ENCODE peak calls at places on chromosomes 16 and 17, in five cellular contexts. K is pancreas, Z is breast epithelium, I is stomach, N is body of pancreas. W is an unnamed sample. For H3K4me1 and H3K27me3, the result is how much of the 10 kb centered on the place peaks cover.

GRCh38 chr16:80029706-80030481 is 429.4 kb upstream of the MAF start:
- DNase-seq in K (no peak), Z (no peak), I (no peak), N (no peak), W (no peak)

GRCh38 chr17:67216544-67217320 is 28.3 kb downstream of the HELZ start:
- DNase-seq in K (no peak), Z (no peak), I (no peak), N (no peak), W (no peak)

GRCh38 chr17:21299981-21300600 is 15.6 kb downstream of the MAP2K3 start:
- DNase-seq in K (no peak), Z (no peak), I (no peak), N (no peak), W (no peak)

GRCh38 chr17:83050651-83051422 is 28.6 kb upstream of the METRNL start:
- DNase-seq in K (peak), Z (peak), I (no peak), N (peak), W (no peak)

GRCh38 chr16:8859913-8860881 is 8.6 kb downstream of the CARHSP1 start:
- DNase-seq in K (no peak), Z (no peak), I (peak), N (peak), W (no peak)

GRCh38 chr17:32794533-32795246 is 82.2 kb downstream of the MYO1D start:
- DNase-seq in K (no peak), Z (no peak), I (no peak), N (peak), W (no peak)

GRCh38 chr17:66564992-66565465 is 262.6 kb downstream of the PRKCA start:
- DNase-seq in K (no peak), Z (no peak), I (no peak), N (no peak), W (no peak)

GRCh38 chr17:37643829-37644228 is 583 bp upstream of the DDX52 start:
- DNase-seq in K (no peak), Z (no peak), I (peak), N (peak), W (peak)

GRCh38 chr17:4940625-4941021 is 555 bp downstream of the RNF167 start:
- DNase-seq in K (no peak), Z (no peak), I (no peak), N (no peak), W (no peak)

GRCh38 chr16:23678430-23679273 is at the start of gene PLK1:
- DNase-seq in K (peak), Z (peak), I (peak), N (peak), W (peak)

GRCh38 chr17:9109933-9110332 is 88.6 kb downstream of the NTN1 start:
- DNase-seq in K (no peak), Z (no peak), I (no peak), N (no peak), W (no peak)

GRCh38 chr17:61291457-61292311 is 108.0 kb upstream of the TBX2 start:
- DNase-seq in K (no peak), Z (no peak), I (no peak), N (no peak), W (no peak)

DNA sequence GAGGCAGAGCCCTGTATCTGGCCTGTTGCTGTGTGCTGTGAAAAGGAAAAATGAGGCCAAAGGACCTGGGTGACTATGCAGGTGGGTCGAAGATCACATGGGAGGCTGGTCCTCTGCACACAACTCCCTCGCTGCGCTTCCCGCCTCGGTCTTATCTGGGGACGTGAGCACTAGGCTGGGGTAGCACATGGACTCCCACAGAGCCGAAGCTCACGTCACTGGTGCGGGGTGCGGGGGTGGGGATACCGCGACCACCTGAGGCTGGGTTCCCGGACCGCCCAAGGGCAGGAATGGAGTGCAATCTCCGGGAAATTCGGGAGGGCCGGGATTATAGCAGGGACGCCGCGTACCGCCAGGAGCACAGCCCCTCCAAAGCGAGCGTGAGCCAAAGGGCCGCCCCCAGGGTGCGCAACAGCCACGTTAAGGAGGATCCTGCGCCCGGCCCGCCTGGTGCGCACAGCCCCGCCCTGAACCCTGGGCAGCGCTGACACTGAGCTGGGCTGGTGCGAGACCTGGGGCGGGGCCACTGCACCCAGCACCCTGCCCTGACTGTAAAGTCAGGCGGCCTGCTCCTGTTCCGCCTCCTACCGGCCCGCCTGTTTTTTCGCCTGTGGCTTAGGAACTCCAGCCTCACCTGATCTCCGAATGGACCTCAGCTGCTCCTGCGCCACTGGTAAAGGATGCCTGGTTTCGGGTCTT is 4.8 kb downstream of the MT1A start:
- DNase-seq in K (peak), Z (peak), I (peak), N (peak), W (peak)
- TF ChIP-seq CTCF in K (no peak), Z (peak), I (peak), N (peak), W (peak)

DNA sequence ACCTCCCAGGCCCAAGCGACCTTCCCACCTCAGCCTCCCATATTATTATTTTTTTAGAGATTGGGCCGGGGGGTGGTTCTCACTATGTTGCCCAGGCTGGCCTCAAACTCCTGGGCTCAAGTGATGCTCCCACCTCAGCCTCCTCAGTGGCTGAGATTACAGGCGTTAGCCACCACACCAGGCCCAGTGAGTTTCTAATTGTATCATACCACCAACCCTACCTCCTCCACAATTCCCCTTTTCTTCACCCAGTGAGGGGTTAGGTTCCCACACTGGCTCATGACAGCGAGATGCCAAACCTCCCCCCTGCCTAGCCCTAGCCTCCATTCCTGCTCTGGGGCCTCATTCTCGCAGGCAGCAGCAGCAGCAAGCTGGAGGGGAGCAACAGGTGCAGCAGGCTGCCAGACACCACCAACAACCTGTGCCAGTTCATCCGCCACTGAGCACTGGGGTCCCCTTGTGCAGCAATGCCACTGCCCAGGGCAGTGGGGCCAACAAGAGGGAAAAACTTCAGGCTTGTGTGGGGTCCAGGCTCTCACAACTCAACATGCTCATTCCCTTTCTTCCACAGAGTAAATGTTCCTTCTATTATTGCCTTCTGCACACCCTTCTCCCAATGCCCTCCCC is 9.1 kb downstream of the ATP6V0D1 start:
- DNase-seq in K (no peak), Z (no peak), I (no peak), N (no peak), W (no peak)
- H3K4me1 ChIP-seq in K (under half), Z (under half), I (under half), N (half or more), W (under half)

GRCh38 chr17:79413591-79413990 is 197.3 kb downstream of the RBFOX3 start:
- DNase-seq in K (peak), Z (peak), I (no peak), N (peak), W (no peak)

GRCh38 chr17:79414520-79415065 is 196.3 kb downstream of the RBFOX3 start:
- DNase-seq in K (no peak), Z (no peak), I (no peak), N (no peak), W (no peak)

GRCh38 chr17:79415365-79415764 is 195.5 kb downstream of the RBFOX3 start:
- DNase-seq in K (no peak), Z (no peak), I (no peak), N (no peak), W (no peak)

GRCh38 chr17:79415909-79416308 is 194.9 kb downstream of the RBFOX3 start:
- DNase-seq in K (no peak), Z (no peak), I (no peak), N (no peak), W (no peak)

GRCh38 chr17:79414063-79414462 is 196.8 kb downstream of the RBFOX3 start:
- DNase-seq in K (no peak), Z (no peak), I (no peak), N (no peak), W (no peak)
- H3K27me3 ChIP-seq in K (under half), Z (half or more), I (under half), N (under half), W (under half)

DNA sequence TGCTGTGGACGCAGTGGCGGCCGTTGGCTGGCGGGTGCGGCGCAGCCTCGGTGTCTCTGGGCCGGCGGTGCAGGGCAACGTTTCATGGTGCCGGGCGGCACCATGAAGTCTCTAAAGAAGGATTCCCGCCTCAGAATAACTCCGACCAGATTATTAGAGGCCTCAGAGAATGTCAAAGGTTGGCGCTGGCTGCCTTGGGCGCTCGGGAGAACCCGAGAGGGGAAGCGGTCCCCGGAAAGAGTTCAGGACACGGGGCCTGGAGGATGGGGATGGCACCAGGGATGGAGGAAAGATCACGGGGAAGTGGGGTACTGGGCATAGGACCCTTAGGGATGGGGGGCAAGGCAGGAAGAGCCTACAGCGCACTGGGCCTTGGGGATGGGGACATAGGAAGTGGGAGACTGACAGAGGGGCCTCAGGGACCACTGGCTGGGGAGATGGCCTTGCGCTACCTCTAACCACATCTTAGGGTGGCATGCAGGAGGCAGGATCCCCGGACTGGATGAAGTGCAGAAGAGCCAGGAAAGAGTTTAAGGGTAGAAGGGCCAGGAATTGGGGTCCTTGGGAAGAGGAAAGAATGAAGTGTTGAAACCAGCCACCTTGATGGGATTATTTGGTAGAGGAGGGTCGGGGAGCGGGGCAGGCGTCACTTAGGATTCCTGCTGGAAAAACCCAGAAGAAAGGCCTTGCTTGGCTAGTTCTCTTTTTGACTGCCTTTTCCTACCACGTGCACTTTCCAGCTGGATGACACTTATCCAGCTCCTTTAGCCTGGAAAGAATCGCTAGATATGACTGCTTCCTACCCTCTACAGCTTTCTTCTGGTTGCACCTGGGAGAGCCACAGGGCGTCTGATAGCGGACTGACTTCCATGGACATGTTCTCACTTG is 578 bp downstream of the MYCBPAP start:
- DNase-seq in K (no peak), Z (no peak), I (no peak), N (no peak), W (no peak)
- TF ChIP-seq CTCF in K (no peak), Z (no peak), I (no peak), N (peak), W (no peak)

GRCh38 chr16:84829168-84829965 is 9.6 kb downstream of the CRISPLD2 start:
- DNase-seq in K (no peak), Z (no peak), I (no peak), N (no peak), W (peak)
- H3K4me1 ChIP-seq in K (under half), Z (under half), I (under half), N (under half), W (under half)

GRCh38 chr16:20079106-20079505 is 5.4 kb upstream of the GPR139 start:
- DNase-seq in K (no peak), Z (no peak), I (no peak), N (no peak), W (no peak)

GRCh38 chr16:20072524-20073202 is 1.0 kb downstream of the GPR139 start:
- DNase-seq in K (no peak), Z (no peak), I (no peak), N (no peak), W (no peak)

GRCh38 chr16:20073203-20074088 is at the start of gene GPR139:
- DNase-seq in K (no peak), Z (no peak), I (no peak), N (no peak), W (peak)

GRCh38 chr16:20075243-20075642 is 1.6 kb upstream of the GPR139 start:
- DNase-seq in K (no peak), Z (no peak), I (no peak), N (no peak), W (no peak)

DNA sequence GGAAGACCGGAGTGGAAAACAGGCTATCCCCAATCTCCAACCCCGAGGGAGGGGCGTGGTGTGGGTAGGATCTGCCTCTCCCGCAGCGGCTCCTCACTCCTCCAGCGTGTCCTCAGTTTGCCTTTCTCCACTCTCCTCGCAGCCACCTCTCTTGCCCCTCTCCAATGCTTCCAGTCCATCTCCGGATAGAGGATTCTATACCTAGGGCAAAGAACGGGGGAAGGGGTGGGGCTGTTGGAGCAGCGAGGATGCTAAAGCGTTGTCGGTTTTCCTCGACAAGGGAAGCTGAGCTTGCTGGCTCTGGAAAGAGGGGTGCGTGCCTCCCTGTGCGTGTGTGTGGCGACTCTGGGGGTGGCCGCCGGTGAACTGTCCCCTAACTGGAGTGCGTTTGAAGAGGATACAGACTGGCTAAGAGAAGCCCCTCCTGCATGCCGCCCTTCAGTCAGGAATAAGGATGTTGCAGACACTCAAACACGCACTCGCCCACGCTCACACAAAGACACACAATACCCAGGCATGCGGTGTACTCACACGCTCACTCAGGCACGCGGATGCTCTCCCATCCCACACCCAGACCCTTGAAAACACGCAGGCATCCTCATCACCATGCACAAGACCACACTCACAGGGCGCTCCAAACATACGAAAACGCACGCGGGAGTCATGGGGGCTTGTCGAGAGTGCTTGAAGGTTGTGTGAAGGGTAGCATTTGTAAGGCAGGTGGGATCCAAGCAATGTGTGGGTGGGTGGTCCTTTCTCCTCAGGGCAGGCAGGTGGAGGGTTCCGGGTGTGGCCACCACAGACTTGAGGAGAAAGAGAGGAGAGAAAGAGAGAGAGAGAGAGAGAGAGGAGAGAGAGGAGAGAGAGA is 633 bp upstream of the GPR139 start:
- DNase-seq in K (no peak), Z (no peak), I (no peak), N (no peak), W (no peak)
- H3K27me3 ChIP-seq in K (under half), Z (under half), I (under half), N (under half), W (half or more)

W was measured in cardiac muscle cell.